ENCODE peak calls at places on chromosomes 4 and X, in ten cellular contexts. C is ELR; W is NCI-H1436 treated with DMSO at 0.1 percent for 48 hours; A is activated T-cell treated with anti-CD3 and anti-CD28 coated beads, Interleukin-2, amount 50 U/mL, for 72 hours; B is stimulated activated CD4-positive, alpha-beta T cell treated with anti-CD3 and anti-CD28 coated beads, Interleukin-1b, Interleukin-23, amount 100 ng/mL, for 24 hours; L is ELF-1; Y is activated CD8-positive, alpha-beta memory T cell treated with anti-CD3 and anti-CD28 coated beads, Interleukin-2, amount 50 U/mL, for 4 hours; O is fibroblast of pulmonary artery; E is BJ; K is Calu3. P is an unnamed sample.

GRCh38 chrX:154696328-154697045 is 43.1 kb upstream of the CTAG2 start:
- DNase-seq in C (peak; percentile 65), W (no peak), A (peak; percentile 25), B (no peak), L (no peak), Y (no peak), O (peak; percentile 87), E (no peak), K (no peak), P (peak; percentile 69)

GRCh38 chrX:55754861-55755294 is 37.3 kb downstream of the RRAGB start:
- DNase-seq in C (no peak), W (no peak), A (no peak), B (no peak), L (no peak), Y (no peak), O (no peak), E (no peak), K (no peak), P (no peak)

GRCh38 chr4:187814737-187815465 is 180.7 kb upstream of the ZFP42 start:
- DNase-seq in C (no peak), W (no peak), A (no peak), B (no peak), L (peak; percentile 17), Y (no peak), O (peak; percentile 8), E (peak; percentile 4), K (no peak), P (peak; percentile 4)

GRCh38 chrX:41045960-41046567 is 39.2 kb upstream of the USP9X start:
- DNase-seq in C (no peak), W (no peak), A (no peak), B (no peak), L (peak; percentile 77), Y (no peak), O (peak; percentile 82), E (no peak), K (no peak), P (no peak)

GRCh38 chrX:150547511-150548115 is 20.8 kb upstream of the MTM1 start:
- DNase-seq in C (peak; percentile 47), W (no peak), A (peak; percentile 40), B (no peak), L (peak; percentile 79), Y (no peak), O (peak; percentile 56), E (no peak), K (peak; percentile 48), P (peak; percentile 57)

GRCh38 chrX:2500091-2500680 is 590 bp downstream of the DHRSX start:
- DNase-seq in C (peak; percentile 79), W (no peak), A (peak; percentile 27), B (no peak), L (peak; percentile 75), Y (no peak), O (peak; percentile 55), E (no peak), K (peak; percentile 29), P (peak; percentile 66)

GRCh38 chrX:29841750-29842149 is 373.6 kb upstream of the MAGEB2 start:
- DNase-seq in C (peak; percentile 41), W (no peak), A (no peak), B (no peak), L (no peak), Y (no peak), O (peak; percentile 28), E (peak; percentile 8), K (no peak), P (no peak)

GRCh38 chr4:188822698-188823097 is 683.5 kb downstream of the TRIML1 start:
- DNase-seq in C (peak; percentile 0), W (no peak), A (no peak), B (no peak), L (peak; percentile 83), Y (no peak), O (no peak), E (no peak), K (peak; percentile 26), P (no peak)

GRCh38 chr4:3669553-3669949 is 96.6 kb upstream of the ADRA2C start:
- DNase-seq in C (no peak), W (no peak), A (no peak), B (no peak), L (no peak), Y (no peak), O (no peak), E (no peak), K (no peak), P (no peak)

GRCh38 chrX:34381241-34381640 is 249.1 kb upstream of the FAM47A start:
- DNase-seq in C (no peak), W (no peak), A (no peak), B (no peak), L (no peak), Y (no peak), O (peak; percentile 14), E (no peak), K (no peak), P (no peak)

GRCh38 chr4:80125252-80126177 is 52.5 kb upstream of the ANTXR2 start:
- DNase-seq in C (peak; percentile 74), W (no peak), A (peak; percentile 21), B (no peak), L (no peak), Y (peak; percentile 31), O (peak; percentile 55), E (no peak), K (peak; percentile 11), P (peak; percentile 50)

GRCh38 chr4:53507671-53508286 is 83.5 kb downstream of the LNX1 start:
- DNase-seq in C (no peak), W (no peak), A (no peak), B (no peak), L (no peak), Y (no peak), O (peak; percentile 98), E (no peak), K (peak; percentile 37), P (peak; percentile 64)

GRCh38 chr4:121789470-121789869 is 11.7 kb upstream of the EXOSC9 start:
- DNase-seq in C (peak; percentile 23), W (no peak), A (no peak), B (no peak), L (no peak), Y (no peak), O (no peak), E (no peak), K (no peak), P (peak; percentile 63)

GRCh38 chrX:154486396-154487207 is at the start of gene UBL4A:
- DNase-seq in C (peak; percentile 58), W (no peak), A (peak; percentile 61), B (no peak), L (peak; percentile 79), Y (peak; percentile 53), O (peak; percentile 65), E (no peak), K (peak; percentile 78), P (no peak)

GRCh38 chr4:712916-713632 is 7.4 kb downstream of the PCGF3 start:
- DNase-seq in C (no peak), W (no peak), A (no peak), B (no peak), L (no peak), Y (no peak), O (no peak), E (no peak), K (no peak), P (no peak)

GRCh38 chrX:70196961-70197805 is 19.9 kb downstream of the DGAT2L6 start:
- DNase-seq in C (peak; percentile 75), W (no peak), A (peak; percentile 74), B (peak; percentile 18), L (peak; percentile 64), Y (peak; percentile 61), O (peak; percentile 61), E (no peak), K (peak; percentile 75), P (peak; percentile 34)

GRCh38 chr4:150591284-150591874 is 9.4 kb downstream of the MAB21L2 start:
- DNase-seq in C (no peak), W (no peak), A (no peak), B (no peak), L (peak; percentile 82), Y (no peak), O (no peak), E (no peak), K (no peak), P (no peak)

GRCh38 chr4:67288964-67289363 is 256.3 kb downstream of the CENPC start:
- DNase-seq in C (peak; percentile 22), W (no peak), A (peak; percentile 18), B (no peak), L (peak; percentile 52), Y (no peak), O (peak; percentile 4), E (no peak), K (peak; percentile 7), P (no peak)

GRCh38 chrX:119817130-119817690 is 25.8 kb upstream of the RPL39 start:
- DNase-seq in C (no peak), W (no peak), A (no peak), B (no peak), L (no peak), Y (no peak), O (no peak), E (no peak), K (no peak), P (peak; percentile 28)

GRCh38 chr4:25949166-25949748 is 35.2 kb downstream of the SMIM20 start:
- DNase-seq in C (no peak), W (no peak), A (no peak), B (no peak), L (peak; percentile 53), Y (no peak), O (no peak), E (no peak), K (no peak), P (no peak)

GRCh38 chr4:47075919-47076318 is 44.6 kb downstream of the GABRB1 start:
- DNase-seq in C (no peak), W (no peak), A (no peak), B (no peak), L (no peak), Y (no peak), O (no peak), E (no peak), K (peak; percentile 13), P (no peak)

GRCh38 chrX:152895724-152896420 is 2.0 kb upstream of the ZNF185 start:
- DNase-seq in C (peak; percentile 86), W (no peak), A (no peak), B (no peak), L (no peak), Y (no peak), O (no peak), E (no peak), K (peak; percentile 84), P (no peak)

GRCh38 chrX:5142644-5143043 is 1086.0 kb downstream of the NLGN4X start:
- DNase-seq in C (no peak), W (no peak), A (no peak), B (no peak), L (no peak), Y (no peak), O (no peak), E (no peak), K (no peak), P (no peak)

GRCh38 chr4:106763044-106763443 is 273.1 kb downstream of the DKK2 start:
- DNase-seq in C (no peak), W (no peak), A (no peak), B (no peak), L (no peak), Y (no peak), O (peak; percentile 9), E (peak; percentile 21), K (no peak), P (peak; percentile 6)

GRCh38 chrX:102651968-102652744 is 873 bp downstream of the GPRASP1 start:
- DNase-seq in C (peak; percentile 62), W (peak; percentile 6), A (peak; percentile 59), B (no peak), L (peak; percentile 61), Y (peak; percentile 54), O (peak; percentile 56), E (no peak), K (no peak), P (peak; percentile 35)

GRCh38 chr4:102299708-102300107 is 45.6 kb downstream of the SLC39A8 start:
- DNase-seq in C (peak; percentile 51), W (no peak), A (no peak), B (no peak), L (peak; percentile 77), Y (peak; percentile 17), O (peak; percentile 75), E (peak; percentile 4), K (peak; percentile 27), P (peak; percentile 64)